ENCODE peak calls at places on chromosomes 4 and X, in six cellular contexts. J is activated T-cell treated with anti-CD3 and anti-CD28 coated beads for 1 hour, Y is neural progenitor cell, A is NCI-H460, Q is cardiac fibroblast, H is AG09309. P is an unnamed sample.

GRCh38 chr4:187491959-187492358 is 503.6 kb upstream of the ZFP42 start:
- DNase-seq in A (no peak), J (no peak), H (no peak), Y (no peak), Q (no peak), P (no peak)

GRCh38 chrX:13898084-13898483 is 81.2 kb upstream of the GPM6B start:
- DNase-seq in A (peak), Q (peak), H (no peak), J (no peak), Y (peak), P (no peak)

GRCh38 chrX:1265061-1265460 is 3.6 kb upstream of the CSF2RA start:
- DNase-seq in Y (no peak), H (no peak), Q (no peak), A (no peak), J (no peak), P (no peak)

GRCh38 chr4:77697860-77698599 is 92.4 kb downstream of the CXCL13 start:
- DNase-seq in J (no peak), A (peak), Q (peak), H (peak), Y (peak), P (peak)

GRCh38 chr4:100489316-100489715 is 28.5 kb downstream of the EMCN start:
- DNase-seq in Y (no peak), Q (peak), H (no peak), J (no peak), A (no peak), P (no peak)

GRCh38 chr4:186676531-186677158 is 47.0 kb downstream of the FAT1 start:
- DNase-seq in J (no peak), Y (peak), Q (peak), A (peak), H (peak), P (no peak)

GRCh38 chr4:7659429-7660175 is 224.9 kb upstream of the PSAPL1 start:
- DNase-seq in J (no peak), Y (no peak), H (no peak), A (no peak), Q (no peak), P (no peak)

GRCh38 chr4:125062079-125062478 is 252.7 kb upstream of the FAT4 start:
- DNase-seq in H (no peak), Y (peak), Q (no peak), J (no peak), A (no peak), P (no peak)

GRCh38 chrX:78754917-78755316 is 7.4 kb downstream of the LPAR4 start:
- DNase-seq in H (no peak), Q (no peak), Y (no peak), J (no peak), A (no peak), P (no peak)

GRCh38 chr4:169996379-169997245 is 29.6 kb downstream of the MFAP3L start:
- DNase-seq in Y (no peak), J (no peak), A (no peak), H (no peak), Q (no peak), P (no peak)

GRCh38 chr4:95835672-95836071 is 4.2 kb upstream of the PDHA2 start:
- DNase-seq in A (no peak), H (no peak), Q (peak), J (no peak), Y (peak), P (peak)

GRCh38 chr4:111945014-111945413 is 200.2 kb upstream of the FAM241A start:
- DNase-seq in H (no peak), A (no peak), Q (peak), J (no peak), Y (peak), P (no peak)

GRCh38 chrX:107537815-107538214 is 88.4 kb downstream of the FRMPD3 start:
- DNase-seq in J (peak), H (no peak), A (peak), Q (peak), Y (peak), P (peak)

GRCh38 chrX:12149670-12150407 is 11.6 kb downstream of the FRMPD4 start:
- DNase-seq in J (no peak), H (no peak), Q (peak), A (no peak), Y (no peak), P (no peak)

GRCh38 chr4:65670331-65671031 is at the start of gene EPHA5:
- DNase-seq in H (peak), Q (peak), Y (peak), J (no peak), A (peak), P (no peak)

GRCh38 chrX:48468693-48469691 is 1.1 kb downstream of the SLC38A5 start:
- DNase-seq in Y (peak), H (no peak), A (peak), J (peak), Q (no peak), P (no peak)

GRCh38 chr4:2787230-2788100 is 5.4 kb upstream of the SH3BP2 start:
- DNase-seq in J (no peak), H (no peak), Y (no peak), A (no peak), Q (no peak), P (no peak)

GRCh38 chrX:125205084-125205917 is 114.4 kb upstream of the TEX13C start:
- DNase-seq in J (no peak), A (peak), Y (peak), H (no peak), Q (peak), P (no peak)

GRCh38 chrX:22383988-22384387 is 111.3 kb downstream of the CBLL2 start:
- DNase-seq in H (no peak), Q (no peak), A (no peak), Y (no peak), J (no peak), P (no peak)

GRCh38 chr4:105895609-105896460 is 564 bp downstream of the NPNT start:
- DNase-seq in Q (peak), H (no peak), Y (peak), A (no peak), J (no peak), P (no peak)

GRCh38 chr4:128341634-128342033 is 54.0 kb upstream of the PGRMC2 start:
- DNase-seq in H (no peak), Y (no peak), J (no peak), A (no peak), Q (no peak), P (no peak)

GRCh38 chr4:8771258-8771590 is 100.4 kb downstream of the HMX1 start:
- DNase-seq in J (no peak), Q (no peak), Y (no peak), A (no peak), H (no peak), P (no peak)

GRCh38 chrX:1661048-1661921 is 46.4 kb downstream of the ASMT start:
- DNase-seq in J (peak), A (peak), H (no peak), Y (peak), Q (no peak), P (peak)

GRCh38 chrX:38817004-38817703 is 15.9 kb downstream of the MID1IP1 start:
- DNase-seq in Q (peak), A (peak), Y (no peak), H (no peak), J (no peak), P (no peak)

GRCh38 chr4:156933633-156934258 is 37.9 kb downstream of the PDGFC start:
- DNase-seq in H (peak), Q (peak), A (no peak), J (no peak), Y (no peak), P (peak)

P was measured in HCT116.